ENCODE peak calls at places on chromosomes 2 and 18, in nine cellular contexts. P is GM23248, U is psoas muscle, R is HepG2, X is tibial artery, C is GM12878, L is uterus, Y is iPS DF 6.9, I is mammary epithelial cell. G is an unnamed sample.

GRCh38 chr2:58664523-58665155 is 423.5 kb upstream of the FANCL start:
- DNase-seq in P (no peak), U (no peak), R (no peak), X (no peak), C (no peak), L (no peak), Y (no peak), I (no peak), G (no peak)

GRCh38 chr2:68423966-68424650 is 43.0 kb downstream of the FBXO48 start:
- DNase-seq in P (no peak), U (no peak), R (no peak), X (no peak), C (peak; percentile 98), L (no peak), Y (no peak), I (no peak), G (no peak)

GRCh38 chr2:200637886-200638285 is 52.1 kb downstream of the AOX1 start:
- DNase-seq in P (no peak), U (no peak), R (no peak), X (no peak), C (no peak), L (no peak), Y (no peak), I (no peak), G (no peak)

GRCh38 chr18:3595282-3596273 is 145.6 kb downstream of the TGIF1 start:
- DNase-seq in P (peak; percentile 96), U (no peak), R (peak; percentile 92), X (no peak), C (peak; percentile 82), L (peak; percentile 44), Y (no peak), I (peak; percentile 95), G (peak; percentile 74)

GRCh38 chr2:171531836-171532450 is 9.7 kb downstream of the CYBRD1 start:
- DNase-seq in P (peak; percentile 67), U (no peak), R (no peak), X (no peak), C (no peak), L (no peak), Y (no peak), I (no peak), G (no peak)

GRCh38 chr18:49621851-49622351 is 60.0 kb downstream of the LIPG start:
- DNase-seq in P (no peak), U (no peak), R (no peak), X (no peak), C (no peak), L (no peak), Y (no peak), I (no peak), G (no peak)

GRCh38 chr2:127859712-127860085 is 1.7 kb upstream of the POLR2D start:
- DNase-seq in P (no peak), U (no peak), R (peak; percentile 54), X (peak; percentile 62), C (no peak), L (no peak), Y (peak; percentile 72), I (peak; percentile 81), G (peak; percentile 91)

GRCh38 chr2:237869357-237870102 is 10.1 kb downstream of the RAMP1 start:
- DNase-seq in P (no peak), U (no peak), R (no peak), X (no peak), C (no peak), L (no peak), Y (no peak), I (no peak), G (no peak)

GRCh38 chr18:5309888-5310470 is 14.5 kb upstream of the ZBTB14 start:
- DNase-seq in P (peak; percentile 3), U (no peak), R (no peak), X (no peak), C (peak; percentile 48), L (no peak), Y (no peak), I (no peak), G (no peak)

GRCh38 chr18:51342815-51343214 is 145.3 kb upstream of the MEX3C start:
- DNase-seq in P (peak; percentile 5), U (no peak), R (peak; percentile 7), X (no peak), C (no peak), L (no peak), Y (no peak), I (peak; percentile 89), G (no peak)

GRCh38 chr2:216551234-216551633 is 52.6 kb downstream of the RPL37A start:
- DNase-seq in P (peak; percentile 65), U (no peak), R (peak; percentile 41), X (no peak), C (no peak), L (no peak), Y (no peak), I (peak; percentile 65), G (no peak)

GRCh38 chr2:219510512-219511135 is 3.7 kb upstream of the ASIC4 start:
- DNase-seq in P (no peak), U (no peak), R (no peak), X (no peak), C (no peak), L (no peak), Y (no peak), I (no peak), G (no peak)

GRCh38 chr2:101972621-101973434 is 18.9 kb upstream of the IL1R2 start:
- DNase-seq in P (peak; percentile 96), U (no peak), R (no peak), X (no peak), C (no peak), L (no peak), Y (no peak), I (peak; percentile 79), G (no peak)

GRCh38 chr2:109351164-109351756 is 222.3 kb downstream of the SH3RF3 start:
- DNase-seq in P (peak; percentile 93), U (peak; percentile 93), R (no peak), X (peak; percentile 91), C (no peak), L (no peak), Y (no peak), I (peak; percentile 88), G (no peak)

GRCh38 chr18:604771-605170 is 8.0 kb downstream of the CLUL1 start:
- DNase-seq in P (no peak), U (no peak), R (peak; percentile 7), X (no peak), C (no peak), L (no peak), Y (no peak), I (no peak), G (no peak)

GRCh38 chr18:25422230-25422629 is 70.3 kb upstream of the ZNF521 start:
- DNase-seq in P (no peak), U (no peak), R (no peak), X (no peak), C (no peak), L (no peak), Y (no peak), I (no peak), G (no peak)

GRCh38 chr2:9800975-9801723 is 42.1 kb upstream of the TAF1B start:
- DNase-seq in P (peak; percentile 89), U (peak; percentile 69), R (peak; percentile 30), X (peak; percentile 66), C (no peak), L (no peak), Y (no peak), I (peak; percentile 99), G (peak; percentile 94)

GRCh38 chr2:31125918-31126695 is 12.1 kb downstream of the GALNT14 start:
- DNase-seq in P (peak; percentile 27), U (no peak), R (no peak), X (no peak), C (no peak), L (no peak), Y (no peak), I (no peak), G (no peak)

GRCh38 chr2:169073211-169073971 is 4.0 kb downstream of the DHRS9 start:
- DNase-seq in P (no peak), U (no peak), R (no peak), X (no peak), C (no peak), L (no peak), Y (no peak), I (peak; percentile 20), G (no peak)

GRCh38 chr18:13361422-13361821 is 142.9 kb downstream of the LDLRAD4 start:
- DNase-seq in P (no peak), U (no peak), R (no peak), X (no peak), C (no peak), L (no peak), Y (no peak), I (no peak), G (no peak)
- H3K4me1 ChIP-seq in P (no peaks in the 10 kb centered on the region), U (no peaks in the 10 kb centered on the region), R (peaks cover 10% of the 10 kb centered on the region), X (peaks cover 5% of the 10 kb centered on the region), C (peaks cover 6% of the 10 kb centered on the region), L (no peaks in the 10 kb centered on the region), Y (peaks cover 1% of the 10 kb centered on the region), I (no peaks in the 10 kb centered on the region), G (no peaks in the 10 kb centered on the region)

DNA sequence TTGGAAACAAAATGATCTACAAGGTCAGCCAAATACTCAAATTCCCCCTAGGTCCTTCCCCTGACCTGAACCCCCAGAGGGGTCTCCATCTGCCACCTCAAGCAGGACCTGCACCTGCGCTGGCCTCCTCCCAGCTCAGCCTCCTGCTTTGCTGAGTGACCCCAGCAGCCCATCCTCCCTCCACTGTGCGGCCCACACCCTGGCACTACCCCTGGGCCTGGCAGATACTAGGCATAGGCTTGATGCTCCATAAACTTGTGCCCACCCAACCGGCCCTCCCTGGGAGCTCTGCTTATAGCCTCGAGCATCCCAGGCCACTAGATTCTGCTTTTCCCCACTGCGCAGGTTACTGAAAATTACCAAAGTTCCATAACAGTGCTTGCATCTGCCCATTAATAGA is 156.2 kb downstream of the HDAC4 start:
- DNase-seq in P (no peak), U (no peak), R (no peak), X (peak; percentile 57), C (no peak), L (no peak), Y (no peak), I (no peak), G (no peak)
- H3K27ac ChIP-seq in P (no peak overlapping the region), U (peak overlapping the region; percentile 86), R (no peak overlapping the region), X (no peak overlapping the region), C (no peak overlapping the region), L (no peak overlapping the region), Y (no peak overlapping the region), I (no peak overlapping the region), G (no peak overlapping the region)

GRCh38 chr2:147939313-147939712 is 81.2 kb downstream of the ORC4 start:
- DNase-seq in P (no peak), U (no peak), R (no peak), X (no peak), C (no peak), L (no peak), Y (no peak), I (no peak), G (no peak)

GRCh38 chr2:147933931-147934330 is 86.6 kb downstream of the ORC4 start:
- DNase-seq in P (no peak), U (no peak), R (no peak), X (no peak), C (no peak), L (no peak), Y (no peak), I (no peak), G (no peak)

GRCh38 chr2:147937744-147938349 is 82.7 kb downstream of the ORC4 start:
- DNase-seq in P (peak; percentile 65), U (no peak), R (peak; percentile 40), X (no peak), C (no peak), L (no peak), Y (no peak), I (peak; percentile 3), G (no peak)

GRCh38 chr2:147934881-147935280 is 85.7 kb downstream of the ORC4 start:
- DNase-seq in P (peak; percentile 22), U (no peak), R (no peak), X (no peak), C (no peak), L (no peak), Y (no peak), I (no peak), G (no peak)
- H3K4me1 ChIP-seq in P (no peaks in the 10 kb centered on the region), U (peaks cover 4% of the 10 kb centered on the region), R (peaks cover 10% of the 10 kb centered on the region), X (no peaks in the 10 kb centered on the region), C (no peaks in the 10 kb centered on the region), L (no peaks in the 10 kb centered on the region), Y (no peaks in the 10 kb centered on the region), I (no peaks in the 10 kb centered on the region), G (no peaks in the 10 kb centered on the region)

GRCh38 chr2:25400576-25401241 is 59.0 kb upstream of the DNMT3A start:
- DNase-seq in P (no peak), U (no peak), R (no peak), X (no peak), C (no peak), L (no peak), Y (no peak), I (peak; percentile 26), G (no peak)
- H3K27ac ChIP-seq in P (no peak overlapping the region), U (no peak overlapping the region), R (no peak overlapping the region), X (no peak overlapping the region), C (peak overlapping the region; percentile 97), L (no peak overlapping the region), Y (no peak overlapping the region), I (no peak overlapping the region), G (no peak overlapping the region)